ENCODE peak calls at places on chromosomes 7 and 10, in six cellular contexts. L is H9, F is neuronal stem cell, H is trophoblast cell, N is mesendoderm, U is mesenchymal stem cell. O is an unnamed sample.

GRCh38 chr10:112687647-112688046 is 240.6 kb downstream of the VTI1A start:
- DNase-seq in F (no peak), H (no peak), N (peak; percentile 34), L (no peak), U (peak; percentile 53), O (peak; percentile 64)

GRCh38 chr10:88253622-88254021 is 329.5 kb downstream of the RNLS start:
- DNase-seq in L (no peak), N (no peak), U (no peak), H (no peak), F (no peak), O (no peak)

GRCh38 chr7:124113040-124113439 is 80.2 kb upstream of the TMEM229A start:
- DNase-seq in L (no peak), U (no peak), N (peak; percentile 41), H (no peak), F (no peak), O (no peak)

GRCh38 chr7:133052826-133053225 is 29.1 kb downstream of the CHCHD3 start:
- DNase-seq in H (no peak), N (no peak), L (no peak), U (no peak), F (no peak), O (no peak)

GRCh38 chr10:116888380-116889055 is 39.2 kb downstream of the ENO4 start:
- DNase-seq in H (peak; percentile 43), N (peak; percentile 89), L (peak; percentile 67), U (peak; percentile 83), F (no peak), O (peak; percentile 89)

GRCh38 chr7:9981950-9982349 is 991.7 kb upstream of the PHF14 start:
- DNase-seq in U (peak; percentile 67), N (no peak), H (no peak), F (no peak), L (no peak), O (no peak)

GRCh38 chr7:93945756-93946540 is 24.4 kb downstream of the GNG11 start:
- DNase-seq in U (peak; percentile 18), L (no peak), F (no peak), H (no peak), N (no peak), O (no peak)

GRCh38 chr10:20059084-20059835 is 243.0 kb downstream of the PLXDC2 start:
- DNase-seq in L (no peak), H (no peak), F (no peak), U (no peak), N (no peak), O (peak; percentile 20)

GRCh38 chr7:128791968-128792319 is at the start of gene CCDC136:
- DNase-seq in U (peak; percentile 33), N (no peak), H (no peak), L (no peak), F (no peak), O (peak; percentile 27)

GRCh38 chr10:130043491-130043890 is 67.1 kb downstream of the C10orf143 start:
- DNase-seq in L (no peak), U (no peak), N (no peak), H (no peak), F (no peak), O (no peak)

GRCh38 chr7:17611611-17612010 is 313.2 kb downstream of the AHR start:
- DNase-seq in N (no peak), H (no peak), L (no peak), F (no peak), U (no peak), O (peak; percentile 42)

GRCh38 chr7:16817536-16817935 is 12.7 kb upstream of the AGR2 start:
- DNase-seq in U (peak; percentile 23), L (no peak), H (no peak), N (no peak), F (no peak), O (peak; percentile 74)

GRCh38 chr10:28331821-28332220 is 29.0 kb upstream of the MPP7 start:
- DNase-seq in L (no peak), F (no peak), H (peak; percentile 17), U (peak; percentile 78), N (no peak), O (peak; percentile 97)

GRCh38 chr7:47601119-47601880 is 19.4 kb upstream of the TNS3 start:
- DNase-seq in F (no peak), N (no peak), L (no peak), U (peak; percentile 94), H (peak; percentile 19), O (peak; percentile 96)

GRCh38 chr10:32266979-32267378 is 80.0 kb downstream of the EPC1 start:
- DNase-seq in F (no peak), L (peak; percentile 72), H (no peak), N (peak; percentile 78), U (no peak), O (no peak)

GRCh38 chr10:118773041-118773440 is 18.3 kb upstream of the CACUL1 start:
- DNase-seq in H (no peak), N (no peak), U (no peak), F (no peak), L (no peak), O (no peak)

GRCh38 chr7:69837387-69838068 is 239.3 kb downstream of the AUTS2 start:
- DNase-seq in N (peak; percentile 90), U (no peak), L (peak; percentile 77), H (no peak), F (peak; percentile 42), O (no peak)

GRCh38 chr7:108190891-108191290 is 60.7 kb upstream of the LAMB4 start:
- DNase-seq in F (no peak), H (no peak), L (no peak), U (no peak), N (no peak), O (no peak)

GRCh38 chr10:4867520-4868356 is 41.7 kb downstream of the AKR1E2 start:
- DNase-seq in N (peak; percentile 11), U (peak; percentile 88), H (peak; percentile 3), F (no peak), L (no peak), O (peak; percentile 8)

GRCh38 chr7:30159698-30160143 is 24.9 kb downstream of the MTURN start:
- DNase-seq in N (peak; percentile 49), U (peak; percentile 45), L (no peak), F (no peak), H (no peak), O (peak; percentile 45)

GRCh38 chr10:119470920-119471702 is 71.4 kb downstream of the RGS10 start:
- DNase-seq in F (no peak), L (no peak), N (no peak), U (no peak), H (no peak), O (no peak)

GRCh38 chr7:50264908-50265307 is 39.6 kb upstream of the IKZF1 start:
- DNase-seq in L (no peak), U (no peak), N (peak; percentile 5), F (no peak), H (no peak), O (no peak)
- H3K9ac ChIP-seq in L (no peak overlapping the region), U (no peak overlapping the region), N (no peak overlapping the region), F (no peak overlapping the region), H (no peak overlapping the region), O (no peak overlapping the region)

DNA sequence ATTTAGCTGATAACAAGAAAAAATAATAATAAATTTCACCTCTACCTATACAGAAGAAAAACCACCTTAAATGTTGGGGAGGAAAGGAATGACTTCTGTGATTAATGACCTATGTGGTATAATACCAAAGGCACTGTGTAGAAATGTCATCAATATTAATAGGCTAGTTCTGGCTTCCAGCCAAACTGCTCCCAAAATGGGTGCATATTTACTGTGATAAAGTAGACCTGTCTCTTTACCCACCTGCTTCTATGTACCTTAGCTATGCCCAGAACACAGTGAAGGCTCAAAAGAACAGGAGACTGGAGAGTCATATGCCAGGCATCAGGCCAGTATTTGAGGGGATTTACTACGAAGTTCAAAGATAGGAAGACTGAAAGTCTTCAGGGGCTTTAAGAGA is 76.0 kb downstream of the ATE1 start:
- DNase-seq in N (no peak), L (no peak), H (no peak), F (no peak), U (no peak), O (no peak)
- H2BK5ac ChIP-seq in N (no peak overlapping the region), L (no peak overlapping the region), H (no peak overlapping the region), F (no peak overlapping the region), U (no peak overlapping the region), O (no peak overlapping the region)

GRCh38 chr7:2154831-2155230 is 77.9 kb downstream of the MAD1L1 start:
- DNase-seq in L (no peak), N (no peak), H (no peak), F (no peak), U (no peak), O (no peak)

GRCh38 chr7:2156756-2157472 is 75.8 kb downstream of the MAD1L1 start:
- DNase-seq in U (no peak), N (no peak), L (no peak), H (no peak), F (no peak), O (no peak)

GRCh38 chr7:2159176-2159520 is 73.6 kb downstream of the MAD1L1 start:
- DNase-seq in H (no peak), L (no peak), F (no peak), U (no peak), N (peak; percentile 50), O (no peak)

GRCh38 chr7:2158331-2159175 is 74.2 kb downstream of the MAD1L1 start:
- DNase-seq in N (no peak), U (no peak), H (no peak), L (no peak), F (no peak), O (no peak)

DNA sequence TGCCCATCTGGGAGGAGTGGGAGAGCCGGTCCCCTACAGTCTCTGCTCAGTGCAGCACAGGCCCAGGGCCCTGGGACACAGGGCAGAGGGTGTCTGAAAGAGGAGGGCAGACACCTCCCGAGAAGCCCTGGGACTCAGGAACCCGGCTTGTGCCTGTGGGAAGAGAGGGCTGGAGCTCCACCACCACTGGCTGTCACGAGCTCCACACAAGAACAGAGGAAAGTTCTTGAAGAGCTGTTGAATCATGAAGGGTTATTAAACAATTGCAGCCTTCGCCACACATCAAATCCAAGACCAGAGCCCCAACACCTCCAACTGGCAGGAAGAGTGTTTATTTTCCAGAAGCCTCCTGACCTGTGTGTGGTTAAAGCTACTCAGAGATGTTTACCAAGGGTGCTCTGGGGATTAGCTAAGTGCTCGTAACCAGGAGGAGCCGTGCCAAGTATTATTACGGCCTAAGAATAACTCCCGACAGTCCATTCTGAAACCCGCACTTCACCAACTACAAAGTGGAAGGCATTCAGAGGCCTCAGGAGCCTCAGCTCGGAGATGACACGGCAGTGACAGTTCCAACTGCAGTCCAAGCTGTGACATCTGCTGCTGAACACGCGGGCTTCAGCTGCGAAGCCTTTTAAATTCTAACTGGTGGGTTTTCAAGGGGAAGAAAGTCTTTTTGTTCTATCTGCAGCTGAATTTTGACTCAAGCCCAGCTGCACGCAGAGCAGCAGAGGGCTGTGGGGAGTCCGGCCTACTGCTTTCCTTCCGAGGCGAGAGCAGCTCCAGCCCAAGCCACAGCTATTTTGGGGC is 75.1 kb downstream of the MAD1L1 start:
- DNase-seq in L (no peak), H (no peak), U (peak; percentile 99), F (no peak), N (no peak), O (peak; percentile 96)
- H3K9ac ChIP-seq in L (no peak overlapping the region), H (no peak overlapping the region), U (peak overlapping the region; percentile 73), F (no peak overlapping the region), N (no peak overlapping the region), O (no peak overlapping the region)

DNA sequence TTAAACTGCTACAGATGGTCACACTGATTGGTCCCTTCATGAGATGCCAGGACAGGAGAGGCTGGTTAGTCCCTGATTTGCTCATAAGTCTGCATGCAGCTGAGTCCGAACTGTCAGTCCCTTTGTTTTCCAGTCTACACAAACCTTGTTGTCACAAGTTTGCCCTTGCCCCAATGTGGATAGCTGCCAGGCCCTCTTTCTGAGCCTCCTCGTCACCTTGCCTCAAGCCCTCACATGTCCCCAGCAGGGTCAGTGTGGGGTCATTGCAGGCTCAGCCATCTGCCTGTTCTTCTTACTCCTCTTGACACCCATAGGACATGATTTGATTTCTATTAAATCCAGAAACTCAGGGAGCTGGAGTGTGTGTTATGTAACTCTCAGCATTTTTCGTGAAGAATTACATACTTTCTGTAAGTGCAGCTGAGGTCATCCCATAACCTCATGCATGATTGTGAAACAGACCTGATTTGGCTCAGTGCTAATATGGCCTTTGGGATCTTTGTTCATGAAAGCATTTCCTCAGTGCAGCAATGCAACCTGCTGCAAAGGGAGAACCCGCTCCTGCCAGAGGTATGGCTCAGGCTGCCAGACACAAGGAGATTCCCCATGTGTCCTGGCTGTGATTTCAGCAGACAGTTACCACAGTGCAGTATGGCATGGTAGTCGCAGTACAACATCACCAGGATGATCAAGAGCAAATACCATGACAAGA is 70.0 kb upstream of the ZMIZ2 start:
- DNase-seq in F (no peak), L (no peak), U (peak; percentile 77), H (peak; percentile 87), N (no peak), O (peak; percentile 86)
- H2BK5ac ChIP-seq in F (no peak overlapping the region), L (no peak overlapping the region), U (no peak overlapping the region), H (no peak overlapping the region), N (no peak overlapping the region), O (peak overlapping the region; percentile 57)

O was measured in IMR-90.